ENCODE peak calls at places on chromosomes 5 and 9, in four cellular contexts. One of them, this sample, is unnamed.

GRCh38 chr5:8270246-8270645 is 401.3 kb downstream of the MTRR start:
- DNase-seq in gastrocnemius medialis: no peak
- DNase-seq in testis: no peak
- DNase-seq in DND-41: no peak
- DNase-seq in this sample: no peak

GRCh38 chr5:180640765-180641565 is 8.4 kb downstream of the FLT4 start:
- DNase-seq in gastrocnemius medialis: no peak
- DNase-seq in testis: no peak
- DNase-seq in DND-41: no peak
- DNase-seq in this sample: no peak

GRCh38 chr9:78324682-78325081 is 27.8 kb downstream of the PSAT1 start:
- DNase-seq in gastrocnemius medialis: no peak
- DNase-seq in testis: no peak
- DNase-seq in DND-41: no peak
- DNase-seq in this sample: no peak

GRCh38 chr9:134377976-134378375 is 51.7 kb downstream of the RXRA start:
- DNase-seq in gastrocnemius medialis: peak; percentile 72
- DNase-seq in testis: peak; percentile 70
- DNase-seq in DND-41: no peak
- DNase-seq in this sample: peak; percentile 95

GRCh38 chr5:149128023-149128875 is 13.0 kb upstream of the ABLIM3 start:
- DNase-seq in gastrocnemius medialis: no peak
- DNase-seq in testis: peak; percentile 50
- DNase-seq in DND-41: peak; percentile 34
- DNase-seq in this sample: no peak

GRCh38 chr9:109213300-109214121 is 46.5 kb upstream of the FRRS1L start:
- DNase-seq in gastrocnemius medialis: no peak
- DNase-seq in testis: no peak
- DNase-seq in DND-41: no peak
- DNase-seq in this sample: no peak

GRCh38 chr5:43315697-43316096 is 2.5 kb upstream of the HMGCS1 start:
- DNase-seq in gastrocnemius medialis: no peak
- DNase-seq in testis: no peak
- DNase-seq in DND-41: no peak
- DNase-seq in this sample: no peak

GRCh38 chr9:74498616-74499095 is 1.5 kb downstream of the RORB start:
- DNase-seq in gastrocnemius medialis: no peak
- DNase-seq in testis: no peak
- DNase-seq in DND-41: peak; percentile 50
- DNase-seq in this sample: no peak

GRCh38 chr5:59768204-59769040 is 125.1 kb downstream of the PDE4D start:
- DNase-seq in gastrocnemius medialis: no peak
- DNase-seq in testis: peak; percentile 67
- DNase-seq in DND-41: no peak
- DNase-seq in this sample: peak; percentile 33

GRCh38 chr9:90826326-90827020 is 24.9 kb downstream of the SYK start:
- DNase-seq in gastrocnemius medialis: no peak
- DNase-seq in testis: no peak
- DNase-seq in DND-41: no peak
- DNase-seq in this sample: no peak

GRCh38 chr9:26975728-26976707 is 19.8 kb downstream of the IFT74 start:
- DNase-seq in gastrocnemius medialis: no peak
- DNase-seq in testis: peak; percentile 34
- DNase-seq in DND-41: no peak
- DNase-seq in this sample: no peak

GRCh38 chr9:16032799-16033198 is 480.0 kb downstream of the CCDC171 start:
- DNase-seq in gastrocnemius medialis: no peak
- DNase-seq in testis: no peak
- DNase-seq in DND-41: no peak
- DNase-seq in this sample: no peak

GRCh38 chr9:125911861-125912260 is 164.7 kb downstream of the PBX3 start:
- DNase-seq in gastrocnemius medialis: no peak
- DNase-seq in testis: no peak
- DNase-seq in DND-41: no peak
- DNase-seq in this sample: no peak

GRCh38 chr5:62522811-62523210 is 55.8 kb upstream of the LRRC70 start:
- DNase-seq in gastrocnemius medialis: no peak
- DNase-seq in testis: no peak
- DNase-seq in DND-41: no peak
- DNase-seq in this sample: no peak

GRCh38 chr9:74570879-74571512 is 73.9 kb downstream of the RORB start:
- DNase-seq in gastrocnemius medialis: no peak
- DNase-seq in testis: peak; percentile 43
- DNase-seq in DND-41: peak; percentile 35
- DNase-seq in this sample: no peak

GRCh38 chr9:132557768-132558167 is 24.6 kb upstream of the BARHL1 start:
- DNase-seq in gastrocnemius medialis: no peak
- DNase-seq in testis: no peak
- DNase-seq in DND-41: no peak
- DNase-seq in this sample: no peak

GRCh38 chr5:126998201-126998631 is 32.1 kb downstream of the MARCHF3 start:
- DNase-seq in gastrocnemius medialis: peak; percentile 32
- DNase-seq in testis: no peak
- DNase-seq in DND-41: no peak
- DNase-seq in this sample: no peak

DNA sequence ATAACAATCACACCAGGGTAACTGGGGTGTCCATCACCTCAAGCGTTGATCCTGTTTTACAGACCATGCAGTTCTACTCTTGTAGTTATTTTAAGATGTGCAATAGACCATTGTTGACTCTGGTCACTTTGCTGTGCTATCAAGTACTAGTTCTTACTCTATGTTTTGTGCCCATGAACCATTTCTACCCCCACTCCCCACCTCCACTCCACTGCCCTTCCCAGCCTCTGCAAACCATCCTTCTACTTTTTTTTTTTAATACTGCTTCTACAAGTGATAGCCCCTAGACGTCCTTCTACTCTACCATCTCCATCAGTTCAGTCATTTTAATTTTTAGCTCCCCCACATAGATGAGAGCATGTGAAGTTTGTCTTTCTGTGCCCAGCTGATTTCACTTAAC is 38.8 kb downstream of the EHMT1 start:
- DNase-seq in gastrocnemius medialis: no peak
- DNase-seq in testis: no peak
- DNase-seq in DND-41: no peak
- DNase-seq in this sample: no peak
- TF ChIP-seq CTCF in gastrocnemius medialis: no peak
- TF ChIP-seq CTCF in testis: no peak
- TF ChIP-seq CTCF in DND-41: no peak
- TF ChIP-seq CTCF in this sample: no peak

GRCh38 chr9:113516840-113517577 is 53.5 kb downstream of the RGS3 start:
- DNase-seq in gastrocnemius medialis: no peak
- DNase-seq in testis: no peak
- DNase-seq in DND-41: peak; percentile 89
- DNase-seq in this sample: no peak

GRCh38 chr9:113514061-113514460 is 50.5 kb downstream of the RGS3 start:
- DNase-seq in gastrocnemius medialis: no peak
- DNase-seq in testis: no peak
- DNase-seq in DND-41: no peak
- DNase-seq in this sample: no peak

GRCh38 chr9:113513541-113513940 is 50.0 kb downstream of the RGS3 start:
- DNase-seq in gastrocnemius medialis: no peak
- DNase-seq in testis: no peak
- DNase-seq in DND-41: peak; percentile 36
- DNase-seq in this sample: no peak

GRCh38 chr9:113514748-113515147 is 51.2 kb downstream of the RGS3 start:
- DNase-seq in gastrocnemius medialis: no peak
- DNase-seq in testis: no peak
- DNase-seq in DND-41: no peak
- DNase-seq in this sample: no peak

GRCh38 chr9:113515862-113516261 is 52.3 kb downstream of the RGS3 start:
- DNase-seq in gastrocnemius medialis: no peak
- DNase-seq in testis: no peak
- DNase-seq in DND-41: no peak
- DNase-seq in this sample: no peak
- H3K27ac ChIP-seq in gastrocnemius medialis: no peak overlapping the region
- H3K27ac ChIP-seq in testis: no peak overlapping the region
- H3K27ac ChIP-seq in DND-41: peak overlapping the region; percentile 28
- H3K27ac ChIP-seq in this sample: no peak overlapping the region

GRCh38 chr5:93073547-93073946 is 507.5 kb downstream of the NR2F1-AS1 start:
- DNase-seq in gastrocnemius medialis: no peak
- DNase-seq in testis: no peak
- DNase-seq in DND-41: no peak
- DNase-seq in this sample: no peak

GRCh38 chr5:93070938-93071337 is 510.1 kb downstream of the NR2F1-AS1 start:
- DNase-seq in gastrocnemius medialis: no peak
- DNase-seq in testis: no peak
- DNase-seq in DND-41: no peak
- DNase-seq in this sample: no peak

GRCh38 chr5:93072831-93073459 is 508.1 kb downstream of the NR2F1-AS1 start:
- DNase-seq in gastrocnemius medialis: no peak
- DNase-seq in testis: no peak
- DNase-seq in DND-41: no peak
- DNase-seq in this sample: no peak

GRCh38 chr5:93071710-93072109 is 509.3 kb downstream of the NR2F1-AS1 start:
- DNase-seq in gastrocnemius medialis: no peak
- DNase-seq in testis: no peak
- DNase-seq in DND-41: no peak
- DNase-seq in this sample: no peak

DNA sequence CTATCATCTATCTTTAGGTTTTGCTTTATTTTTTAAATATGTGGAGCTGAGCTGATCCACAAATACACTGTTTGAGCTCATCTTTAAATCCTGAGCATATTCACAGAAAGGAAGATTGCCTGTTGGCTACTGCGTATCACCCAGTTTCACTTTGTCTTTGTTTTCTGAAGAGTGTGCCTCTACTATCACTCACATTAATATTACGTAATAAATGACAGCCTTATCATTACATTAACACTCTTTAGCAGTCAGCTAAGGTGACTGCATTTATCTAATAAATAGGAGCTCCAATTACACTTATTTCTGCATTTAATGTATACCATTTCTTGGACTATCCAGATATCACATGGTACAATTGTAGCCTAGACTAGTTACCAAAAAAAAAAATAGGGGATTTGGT is 511.7 kb downstream of the NR2F1-AS1 start:
- DNase-seq in gastrocnemius medialis: no peak
- DNase-seq in testis: no peak
- DNase-seq in DND-41: no peak
- DNase-seq in this sample: no peak
- H3K4me3 ChIP-seq in gastrocnemius medialis: no peak overlapping the region
- H3K4me3 ChIP-seq in testis: no peak overlapping the region
- H3K4me3 ChIP-seq in DND-41: no peak overlapping the region
- H3K4me3 ChIP-seq in this sample: no peak overlapping the region

GRCh38 chr5:4295663-4296339 is 700.2 kb downstream of the IRX1 start:
- DNase-seq in gastrocnemius medialis: no peak
- DNase-seq in testis: peak; percentile 26
- DNase-seq in DND-41: peak; percentile 62
- DNase-seq in this sample: no peak
- TF ChIP-seq CTCF in gastrocnemius medialis: peak; percentile 30
- TF ChIP-seq CTCF in testis: peak; percentile 36
- TF ChIP-seq CTCF in DND-41: peak; percentile 66
- TF ChIP-seq CTCF in this sample: peak; percentile 15

GRCh38 chr5:119356384-119357188 is 767 bp downstream of the TNFAIP8 start:
- DNase-seq in gastrocnemius medialis: no peak
- DNase-seq in testis: no peak
- DNase-seq in DND-41: no peak
- DNase-seq in this sample: no peak

GRCh38 chr5:119357815-119358559 is 2.2 kb downstream of the TNFAIP8 start:
- DNase-seq in gastrocnemius medialis: no peak
- DNase-seq in testis: no peak
- DNase-seq in DND-41: no peak
- DNase-seq in this sample: no peak

GRCh38 chr5:119358901-119359603 is 3.2 kb downstream of the TNFAIP8 start:
- DNase-seq in gastrocnemius medialis: no peak
- DNase-seq in testis: no peak
- DNase-seq in DND-41: no peak
- DNase-seq in this sample: no peak

GRCh38 chr5:119355636-119356383 is at the start of gene TNFAIP8:
- DNase-seq in gastrocnemius medialis: no peak
- DNase-seq in testis: peak; percentile 59
- DNase-seq in DND-41: no peak
- DNase-seq in this sample: peak; percentile 39

GRCh38 chr5:119357309-119357708 is 1.5 kb downstream of the TNFAIP8 start:
- DNase-seq in gastrocnemius medialis: no peak
- DNase-seq in testis: no peak
- DNase-seq in DND-41: no peak
- DNase-seq in this sample: no peak
- H3K27ac ChIP-seq in gastrocnemius medialis: no peak overlapping the region
- H3K27ac ChIP-seq in testis: no peak overlapping the region
- H3K27ac ChIP-seq in DND-41: no peak overlapping the region
- H3K27ac ChIP-seq in this sample: no peak overlapping the region

DNA sequence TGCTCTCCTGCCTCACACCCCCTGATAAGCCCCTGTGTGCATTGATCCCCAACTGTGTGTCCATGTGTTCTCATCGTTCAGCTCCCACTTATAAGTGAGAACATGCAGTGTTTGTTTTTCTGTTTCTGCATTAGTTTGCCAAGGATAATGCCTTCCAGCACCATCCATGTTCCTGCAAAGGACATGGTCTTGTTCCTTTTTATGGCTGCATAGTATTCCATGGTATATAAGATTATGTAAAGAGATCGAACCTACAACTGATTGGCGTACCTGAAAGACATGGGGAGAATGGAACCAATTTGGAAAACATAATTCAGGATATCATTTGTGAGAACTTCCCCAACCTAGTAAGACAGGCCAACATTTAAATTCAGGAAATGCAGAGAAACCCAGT is 32.4 kb downstream of the ANKRD33B start:
- DNase-seq in gastrocnemius medialis: no peak
- DNase-seq in testis: no peak
- DNase-seq in DND-41: no peak
- DNase-seq in this sample: no peak
- H3K4me3 ChIP-seq in gastrocnemius medialis: no peak overlapping the region
- H3K4me3 ChIP-seq in testis: no peak overlapping the region
- H3K4me3 ChIP-seq in DND-41: peak overlapping the region; percentile 49
- H3K4me3 ChIP-seq in this sample: peak overlapping the region; percentile 47

DNA sequence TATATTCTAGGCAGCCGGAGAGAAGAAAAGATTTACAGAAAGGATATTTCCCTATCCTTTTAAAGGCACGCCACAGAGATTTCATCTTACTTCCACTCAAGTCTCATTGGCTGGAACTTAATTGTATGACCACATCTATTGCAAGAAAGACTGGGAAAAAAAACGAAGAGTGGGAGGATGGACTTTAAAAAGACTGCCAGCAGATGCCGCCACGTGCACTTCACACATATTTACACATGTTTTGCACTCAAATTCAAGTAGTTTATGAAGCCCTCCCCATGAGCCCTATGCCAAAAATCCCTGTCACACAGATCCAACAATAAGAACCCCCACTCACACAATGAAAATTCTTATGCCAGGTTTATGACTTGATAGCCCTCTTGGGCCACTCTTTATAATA is 138.5 kb upstream of the TYRP1 start:
- DNase-seq in gastrocnemius medialis: no peak
- DNase-seq in testis: no peak
- DNase-seq in DND-41: no peak
- DNase-seq in this sample: no peak
- TF ChIP-seq CTCF in gastrocnemius medialis: no peak
- TF ChIP-seq CTCF in testis: no peak
- TF ChIP-seq CTCF in DND-41: no peak
- TF ChIP-seq CTCF in this sample: no peak

GRCh38 chr5:128163991-128164390 is 80.4 kb downstream of the SLC12A2 start:
- DNase-seq in gastrocnemius medialis: no peak
- DNase-seq in testis: no peak
- DNase-seq in DND-41: no peak
- DNase-seq in this sample: no peak
- H3K27ac ChIP-seq in gastrocnemius medialis: no peak overlapping the region
- H3K27ac ChIP-seq in testis: no peak overlapping the region
- H3K27ac ChIP-seq in DND-41: no peak overlapping the region
- H3K27ac ChIP-seq in this sample: no peak overlapping the region